ENCODE peak calls at places on chromosomes 1 and 21, in ten cellular contexts. O is HFF-Myc; S is AG10803; A is hepatocyte; Y is thoracic aorta; N is IMR-90; M is right atrium auricular region; U is effector memory CD4-positive, alpha-beta T cell; K is psoas muscle; D is choroid plexus epithelial cell. I is an unnamed sample.

GRCh38 chr1:147073062-147073432 is 99.2 kb downstream of the PRKAB2 start:
- DNase-seq in O (no peak), S (no peak), A (no peak), Y (no peak), N (no peak), M (no peak), U (no peak), K (no peak), D (no peak), I (no peak)

GRCh38 chr1:183173828-183174227 is 12.2 kb upstream of the LAMC2 start:
- DNase-seq in O (no peak), S (no peak), A (no peak), Y (no peak), N (no peak), M (no peak), U (no peak), K (no peak), D (no peak), I (no peak)

GRCh38 chr1:20279507-20279906 is 11.2 kb upstream of the VWA5B1 start:
- DNase-seq in O (peak; percentile 31), S (peak; percentile 52), A (no peak), Y (no peak), N (peak; percentile 60), M (no peak), U (no peak), K (no peak), D (peak; percentile 25), I (no peak)

GRCh38 chr1:32159189-32159588 is 20.3 kb upstream of the TXLNA start:
- DNase-seq in O (no peak), S (no peak), A (no peak), Y (no peak), N (no peak), M (no peak), U (no peak), K (no peak), D (no peak), I (no peak)

GRCh38 chr1:228697209-228698016 is 37.9 kb upstream of the RHOU start:
- DNase-seq in O (peak; percentile 41), S (peak; percentile 85), A (peak; percentile 78), Y (peak; percentile 42), N (peak; percentile 31), M (peak; percentile 95), U (no peak), K (peak; percentile 67), D (peak; percentile 95), I (peak; percentile 3)

GRCh38 chr1:10903826-10904225 is 107.4 kb upstream of the CASZ1 start:
- DNase-seq in O (no peak), S (no peak), A (no peak), Y (no peak), N (no peak), M (no peak), U (no peak), K (no peak), D (no peak), I (no peak)

GRCh38 chr1:209648931-209649776 is 3.1 kb downstream of the LAMB3 start:
- DNase-seq in O (peak; percentile 85), S (peak; percentile 86), A (peak; percentile 70), Y (no peak), N (peak; percentile 96), M (no peak), U (no peak), K (no peak), D (peak; percentile 97), I (no peak)

GRCh38 chr1:192702212-192702993 is 66.5 kb downstream of the RGS13 start:
- DNase-seq in O (peak; percentile 16), S (peak; percentile 68), A (no peak), Y (no peak), N (peak; percentile 89), M (no peak), U (no peak), K (no peak), D (peak; percentile 90), I (no peak)

GRCh38 chr1:109290137-109290536 is 7.2 kb upstream of the PSRC1 start:
- DNase-seq in O (no peak), S (no peak), A (no peak), Y (no peak), N (no peak), M (no peak), U (no peak), K (no peak), D (no peak), I (no peak)

GRCh38 chr1:3727042-3727824 is 25.0 kb upstream of the CCDC27 start:
- DNase-seq in O (no peak), S (no peak), A (peak; percentile 59), Y (no peak), N (no peak), M (no peak), U (no peak), K (no peak), D (peak; percentile 48), I (peak; percentile 59)

GRCh38 chr1:92599184-92599583 is 112.5 kb upstream of the GFI1 start:
- DNase-seq in O (no peak), S (peak; percentile 48), A (peak; percentile 27), Y (no peak), N (peak; percentile 51), M (no peak), U (no peak), K (no peak), D (peak; percentile 74), I (peak; percentile 27)

GRCh38 chr1:114535401-114535800 is 24.4 kb upstream of the TRIM33 start:
- DNase-seq in O (no peak), S (no peak), A (no peak), Y (no peak), N (no peak), M (no peak), U (no peak), K (no peak), D (no peak), I (no peak)

GRCh38 chr1:41152622-41153044 is 89.5 kb downstream of the SCMH1 start:
- DNase-seq in O (no peak), S (peak; percentile 91), A (no peak), Y (no peak), N (peak; percentile 92), M (no peak), U (no peak), K (no peak), D (peak; percentile 90), I (no peak)

GRCh38 chr1:26112407-26112775 is 767 bp downstream of the PDIK1L start:
- DNase-seq in O (no peak), S (no peak), A (no peak), Y (no peak), N (no peak), M (no peak), U (no peak), K (no peak), D (no peak), I (no peak)

GRCh38 chr1:6621429-6622391 is 3.0 kb upstream of the THAP3 start:
- DNase-seq in O (no peak), S (no peak), A (no peak), Y (no peak), N (no peak), M (no peak), U (no peak), K (no peak), D (no peak), I (no peak)

GRCh38 chr1:91891486-91891885 is 5.5 kb upstream of the TGFBR3 start:
- DNase-seq in O (no peak), S (peak; percentile 92), A (no peak), Y (no peak), N (peak; percentile 71), M (no peak), U (no peak), K (no peak), D (peak; percentile 73), I (no peak)

GRCh38 chr1:53526451-53527101 is 67.4 kb downstream of the DMRTB1 start:
- DNase-seq in O (no peak), S (peak; percentile 86), A (peak; percentile 91), Y (no peak), N (peak; percentile 88), M (peak; percentile 71), U (no peak), K (peak; percentile 59), D (peak; percentile 82), I (no peak)

GRCh38 chr21:20902511-20902910 is 95.7 kb upstream of the NCAM2 start:
- DNase-seq in O (no peak), S (no peak), A (no peak), Y (no peak), N (no peak), M (no peak), U (no peak), K (no peak), D (no peak), I (no peak)
- H3K4me3 ChIP-seq in O (no peak overlapping the region), S (no peak overlapping the region), A (no peak overlapping the region), Y (no peak overlapping the region), N (no peak overlapping the region), M (no peak overlapping the region), U (no peak overlapping the region), K (no peak overlapping the region), D (no peak overlapping the region), I (no peak overlapping the region)

GRCh38 chr1:34130306-34130705 is 34.7 kb downstream of the CSMD2 start:
- DNase-seq in O (no peak), S (no peak), A (no peak), Y (no peak), N (no peak), M (peak; percentile 23), U (no peak), K (no peak), D (no peak), I (no peak)
- H3K4me3 ChIP-seq in O (no peak overlapping the region), S (no peak overlapping the region), A (no peak overlapping the region), Y (no peak overlapping the region), N (no peak overlapping the region), M (no peak overlapping the region), U (no peak overlapping the region), K (no peak overlapping the region), D (no peak overlapping the region), I (no peak overlapping the region)

GRCh38 chr1:202007703-202008489 is 2.5 kb upstream of the ELF3 start:
- DNase-seq in O (no peak), S (no peak), A (peak; percentile 93), Y (no peak), N (no peak), M (no peak), U (no peak), K (no peak), D (no peak), I (no peak)

GRCh38 chr1:202011994-202012393 is 1.6 kb downstream of the ELF3 start:
- DNase-seq in O (no peak), S (no peak), A (no peak), Y (no peak), N (no peak), M (no peak), U (no peak), K (no peak), D (no peak), I (no peak)

GRCh38 chr1:202012544-202013478 is 2.4 kb downstream of the ELF3 start:
- DNase-seq in O (no peak), S (no peak), A (no peak), Y (no peak), N (no peak), M (no peak), U (no peak), K (no peak), D (no peak), I (no peak)

GRCh38 chr1:202009326-202010031 is 908 bp upstream of the ELF3 start:
- DNase-seq in O (peak; percentile 59), S (peak; percentile 67), A (peak; percentile 92), Y (peak; percentile 47), N (peak; percentile 76), M (peak; percentile 75), U (peak; percentile 39), K (peak; percentile 44), D (peak; percentile 85), I (peak; percentile 83)

GRCh38 chr1:202010042-202011015 is at the start of gene ELF3:
- DNase-seq in O (no peak), S (no peak), A (peak; percentile 94), Y (no peak), N (no peak), M (no peak), U (no peak), K (no peak), D (peak; percentile 20), I (no peak)
- H3K4me3 ChIP-seq in O (no peak within 1 kb of the TSS), S (no peak within 1 kb of the TSS), A (peak within 1 kb of the TSS; percentile 53), Y (no peak within 1 kb of the TSS), N (no peak within 1 kb of the TSS), M (no peak within 1 kb of the TSS), U (no peak within 1 kb of the TSS), K (no peak within 1 kb of the TSS), D (no peak within 1 kb of the TSS), I (no peak within 1 kb of the TSS)

GRCh38 chr1:1069711-1070676 is 4.1 kb downstream of the RNF223 start:
- DNase-seq in O (no peak), S (no peak), A (no peak), Y (no peak), N (peak; percentile 29), M (no peak), U (no peak), K (no peak), D (no peak), I (no peak)
- H3K4me3 ChIP-seq in O (peak overlapping the region; percentile 47), S (no peak overlapping the region), A (no peak overlapping the region), Y (peak overlapping the region; percentile 74), N (peak overlapping the region; percentile 78), M (no peak overlapping the region), U (peak overlapping the region; percentile 67), K (peak overlapping the region; percentile 60), D (no peak overlapping the region), I (peak overlapping the region; percentile 47)